ENCODE peak calls at places on chromosome 22, in seven cellular contexts. C, F, R, N, L, Q and S are unnamed samples.

GRCh38 chr22:20249797-20250354 is 18.2 kb downstream of the RTN4R start:
- ATAC-seq in F (no peak), N (no peak), L (peak; percentile 22), R (peak; percentile 60), C (peak; percentile 53), Q (no peak), S (no peak)

GRCh38 chr22:21927174-21927823 is 25.3 kb downstream of the PPM1F start:
- ATAC-seq in C (no peak), L (no peak), F (no peak), Q (no peak), R (no peak), N (no peak), S (peak; percentile 6)

GRCh38 chr22:17930455-17931313 is 93.7 kb downstream of the MICAL3 start:
- ATAC-seq in R (peak; percentile 39), L (no peak), C (no peak), N (no peak), Q (no peak), F (no peak), S (no peak)

GRCh38 chr22:49942565-49943404 is 17.8 kb upstream of the PIM3 start:
- ATAC-seq in L (peak; percentile 35), Q (peak; percentile 34), N (peak; percentile 31), C (no peak), F (no peak), R (no peak), S (no peak)

GRCh38 chr22:41642711-41643110 is 21.6 kb downstream of the XRCC6 start:
- ATAC-seq in F (no peak), L (no peak), N (no peak), C (no peak), Q (no peak), R (no peak), S (peak; percentile 76)

GRCh38 chr22:50112151-50113118 is 22.6 kb downstream of the MOV10L1 start:
- ATAC-seq in N (peak; percentile 72), R (no peak), F (peak; percentile 16), Q (no peak), L (peak; percentile 35), C (peak; percentile 62), S (peak; percentile 55)

GRCh38 chr22:29658171-29658570 is 54.7 kb downstream of the NF2 start:
- ATAC-seq in L (no peak), N (no peak), C (no peak), Q (no peak), R (no peak), F (no peak), S (no peak)

GRCh38 chr22:38957046-38957770 is at the start of gene APOBEC3A:
- ATAC-seq in R (no peak), L (no peak), C (no peak), F (no peak), Q (no peak), N (no peak), S (peak; percentile 75)

GRCh38 chr22:21736084-21736642 is 569 bp upstream of the YPEL1 start:
- ATAC-seq in Q (peak; percentile 24), L (no peak), N (peak; percentile 31), F (peak; percentile 2), R (peak; percentile 23), C (peak; percentile 36), S (peak; percentile 30)

GRCh38 chr22:33492210-33492651 is 428.0 kb downstream of the LARGE1 start:
- ATAC-seq in R (peak; percentile 61), N (no peak), L (no peak), F (no peak), Q (no peak), C (peak; percentile 81), S (no peak)

GRCh38 chr22:17359501-17359900 is 9.8 kb upstream of the CECR2 start:
- ATAC-seq in F (no peak), R (no peak), C (no peak), L (no peak), Q (no peak), N (no peak), S (no peak)

GRCh38 chr22:37912171-37912570 is 6.1 kb downstream of the MICALL1 start:
- ATAC-seq in R (no peak), L (no peak), F (no peak), C (no peak), N (no peak), Q (no peak), S (no peak)

GRCh38 chr22:38109391-38110000 is 988 bp downstream of the BAIAP2L2 start:
- ATAC-seq in R (no peak), F (no peak), L (peak; percentile 22), C (no peak), N (peak; percentile 29), Q (no peak), S (no peak)